ENCODE peak calls at places on chromosomes 13 and 19, in nine cellular contexts. P, B, I, M, L, C, T, Q and O are unnamed samples.

GRCh38 chr13:23980160-23980551 is 82.9 kb upstream of the C1QTNF9B start:
- DNase-seq in M (peak), T (peak), P (peak), C (peak), B (peak), Q (no peak), L (peak), I (peak), O (peak)

GRCh38 chr13:99218545-99218944 is 17.9 kb downstream of the UBAC2 start:
- DNase-seq in T (no peak), I (no peak), P (no peak), C (no peak), B (no peak), Q (no peak), M (no peak), L (no peak), O (peak)

GRCh38 chr13:67299072-67299635 is 69.0 kb upstream of the PCDH9 start:
- DNase-seq in L (no peak), Q (no peak), P (peak), M (no peak), B (no peak), C (no peak), T (peak), I (no peak), O (no peak)

GRCh38 chr19:30216453-30216852 is 155.7 kb upstream of the ZNF536 start:
- DNase-seq in B (no peak), T (no peak), P (no peak), I (no peak), Q (no peak), M (no peak), C (no peak), L (no peak), O (no peak)

GRCh38 chr13:49443327-49443688 is 556 bp downstream of the CAB39L start:
- DNase-seq in T (peak), B (no peak), Q (no peak), M (peak), I (no peak), L (no peak), P (peak), C (no peak), O (peak)

GRCh38 chr13:33999830-34000605 is 182.1 kb downstream of the RFC3 start:
- DNase-seq in C (no peak), I (no peak), Q (no peak), P (no peak), L (no peak), B (no peak), T (no peak), M (no peak), O (no peak)

GRCh38 chr19:41027273-41027967 is 36.3 kb downstream of the CYP2B6 start:
- DNase-seq in L (no peak), B (no peak), I (no peak), P (no peak), Q (no peak), T (no peak), M (no peak), C (no peak), O (no peak)

GRCh38 chr13:112777637-112778406 is 88.0 kb downstream of the ATP11A start:
- DNase-seq in B (no peak), M (peak), P (no peak), I (no peak), T (no peak), L (no peak), Q (no peak), C (no peak), O (no peak)

GRCh38 chr19:13978306-13978705 is 26.0 kb downstream of the DCAF15 start:
- DNase-seq in T (no peak), M (peak), B (peak), L (no peak), C (no peak), Q (no peak), I (peak), P (peak), O (peak)

GRCh38 chr13:41136396-41137031 is 3.9 kb upstream of the KBTBD6 start:
- DNase-seq in P (no peak), B (no peak), Q (no peak), M (no peak), T (no peak), C (no peak), I (no peak), L (no peak), O (no peak)

GRCh38 chr19:2190848-2191455 is 27.2 kb downstream of the DOT1L start:
- DNase-seq in I (no peak), M (no peak), C (no peak), T (no peak), L (no peak), P (no peak), Q (no peak), B (no peak), O (no peak)

GRCh38 chr19:16394681-16395375 is 70.2 kb downstream of the KLF2 start:
- DNase-seq in C (no peak), P (peak), Q (no peak), L (no peak), M (no peak), B (no peak), I (no peak), T (no peak), O (no peak)

GRCh38 chr13:46648166-46648607 is 95.2 kb downstream of the LRCH1 start:
- DNase-seq in T (peak), B (peak), M (peak), I (peak), Q (no peak), C (no peak), L (peak), P (no peak), O (peak)

GRCh38 chr13:45500492-45501174 is 35.9 kb downstream of the COG3 start:
- DNase-seq in T (peak), I (peak), Q (peak), C (no peak), M (no peak), L (no peak), P (peak), B (no peak), O (no peak)

GRCh38 chr13:29901714-29902631 is 51.6 kb upstream of the UBL3 start:
- DNase-seq in L (peak), I (peak), Q (peak), M (no peak), P (peak), T (peak), C (no peak), B (peak), O (peak)

GRCh38 chr13:73299787-73300186 is 241.0 kb downstream of the KLF5 start:
- DNase-seq in P (peak), M (no peak), T (no peak), I (no peak), B (no peak), L (no peak), C (no peak), Q (no peak), O (no peak)